ENCODE peak calls at places on chromosome 16, in eight cellular contexts. One of them, this sample, is unnamed.

GRCh38 chr16:27491894-27492587 is 57.7 kb downstream of the GTF3C1 start:
- DNase-seq in IMR-90: no peak
- DNase-seq in A549: no peak
- DNase-seq in body of pancreas: no peak
- DNase-seq in CD8-positive, alpha-beta T cell: no peak
- DNase-seq in AG04450: no peak
- DNase-seq in sigmoid colon: no peak
- DNase-seq in mesendoderm: peak; percentile 63
- DNase-seq in this sample: no peak

GRCh38 chr16:27318399-27319256 is 4.9 kb downstream of the IL4R start:
- DNase-seq in AG04450: no peak
- DNase-seq in sigmoid colon: peak; percentile 77
- DNase-seq in mesendoderm: peak; percentile 36
- DNase-seq in IMR-90: peak; percentile 48
- DNase-seq in body of pancreas: no peak
- DNase-seq in CD8-positive, alpha-beta T cell: peak; percentile 33
- DNase-seq in A549: no peak
- DNase-seq in this sample: no peak

GRCh38 chr16:1981972-1982574 is 804 bp upstream of the NOXO1 start:
- DNase-seq in body of pancreas: peak; percentile 49
- DNase-seq in CD8-positive, alpha-beta T cell: no peak
- DNase-seq in A549: no peak
- DNase-seq in IMR-90: no peak
- DNase-seq in mesendoderm: no peak
- DNase-seq in AG04450: no peak
- DNase-seq in sigmoid colon: no peak
- DNase-seq in this sample: peak; percentile 57

GRCh38 chr16:383326-384020 is 1.7 kb upstream of the PGAP6 start:
- DNase-seq in mesendoderm: peak; percentile 80
- DNase-seq in body of pancreas: peak; percentile 82
- DNase-seq in CD8-positive, alpha-beta T cell: no peak
- DNase-seq in A549: no peak
- DNase-seq in AG04450: no peak
- DNase-seq in sigmoid colon: no peak
- DNase-seq in IMR-90: no peak
- DNase-seq in this sample: no peak

GRCh38 chr16:55003916-55004315 is 73.3 kb downstream of the IRX5 start:
- DNase-seq in sigmoid colon: no peak
- DNase-seq in body of pancreas: no peak
- DNase-seq in AG04450: no peak
- DNase-seq in CD8-positive, alpha-beta T cell: no peak
- DNase-seq in IMR-90: no peak
- DNase-seq in mesendoderm: no peak
- DNase-seq in A549: no peak
- DNase-seq in this sample: no peak

GRCh38 chr16:57723170-57723569 is 12.4 kb upstream of the KATNB1 start:
- DNase-seq in CD8-positive, alpha-beta T cell: no peak
- DNase-seq in AG04450: no peak
- DNase-seq in body of pancreas: no peak
- DNase-seq in mesendoderm: peak; percentile 61
- DNase-seq in sigmoid colon: no peak
- DNase-seq in IMR-90: no peak
- DNase-seq in A549: no peak
- DNase-seq in this sample: peak; percentile 36

GRCh38 chr16:11128211-11129123 is 127.5 kb downstream of the SOCS1 start:
- DNase-seq in CD8-positive, alpha-beta T cell: no peak
- DNase-seq in A549: no peak
- DNase-seq in AG04450: no peak
- DNase-seq in mesendoderm: no peak
- DNase-seq in IMR-90: peak; percentile 79
- DNase-seq in sigmoid colon: peak; percentile 70
- DNase-seq in body of pancreas: no peak
- DNase-seq in this sample: no peak

GRCh38 chr16:10954903-10955302 is 10.5 kb downstream of the CLEC16A start:
- DNase-seq in CD8-positive, alpha-beta T cell: no peak
- DNase-seq in body of pancreas: no peak
- DNase-seq in AG04450: no peak
- DNase-seq in mesendoderm: no peak
- DNase-seq in A549: no peak
- DNase-seq in sigmoid colon: no peak
- DNase-seq in IMR-90: no peak
- DNase-seq in this sample: no peak

GRCh38 chr16:73193464-73193863 is 145.5 kb upstream of the ZFHX3 start:
- DNase-seq in body of pancreas: no peak
- DNase-seq in A549: no peak
- DNase-seq in mesendoderm: no peak
- DNase-seq in AG04450: no peak
- DNase-seq in sigmoid colon: no peak
- DNase-seq in CD8-positive, alpha-beta T cell: no peak
- DNase-seq in IMR-90: no peak
- DNase-seq in this sample: no peak

GRCh38 chr16:57253410-57253927 is 8.4 kb downstream of the ARL2BP start:
- DNase-seq in body of pancreas: no peak
- DNase-seq in CD8-positive, alpha-beta T cell: no peak
- DNase-seq in sigmoid colon: no peak
- DNase-seq in IMR-90: no peak
- DNase-seq in mesendoderm: no peak
- DNase-seq in A549: no peak
- DNase-seq in AG04450: no peak
- DNase-seq in this sample: no peak

GRCh38 chr16:72195609-72196008 is 23.7 kb upstream of the PMFBP1 start:
- DNase-seq in CD8-positive, alpha-beta T cell: no peak
- DNase-seq in IMR-90: no peak
- DNase-seq in mesendoderm: peak; percentile 47
- DNase-seq in sigmoid colon: no peak
- DNase-seq in body of pancreas: no peak
- DNase-seq in AG04450: no peak
- DNase-seq in A549: no peak
- DNase-seq in this sample: no peak

GRCh38 chr16:3874794-3875692 is 5.5 kb downstream of the CREBBP start:
- DNase-seq in sigmoid colon: no peak
- DNase-seq in CD8-positive, alpha-beta T cell: no peak
- DNase-seq in AG04450: no peak
- DNase-seq in mesendoderm: no peak
- DNase-seq in IMR-90: no peak
- DNase-seq in body of pancreas: no peak
- DNase-seq in A549: no peak
- DNase-seq in this sample: no peak

GRCh38 chr16:3874242-3874641 is 6.3 kb downstream of the CREBBP start:
- DNase-seq in A549: no peak
- DNase-seq in body of pancreas: peak; percentile 29
- DNase-seq in CD8-positive, alpha-beta T cell: no peak
- DNase-seq in AG04450: no peak
- DNase-seq in mesendoderm: no peak
- DNase-seq in IMR-90: no peak
- DNase-seq in sigmoid colon: no peak
- DNase-seq in this sample: no peak

GRCh38 chr16:3876695-3877094 is 3.8 kb downstream of the CREBBP start:
- DNase-seq in mesendoderm: no peak
- DNase-seq in sigmoid colon: no peak
- DNase-seq in body of pancreas: no peak
- DNase-seq in CD8-positive, alpha-beta T cell: no peak
- DNase-seq in A549: no peak
- DNase-seq in AG04450: no peak
- DNase-seq in IMR-90: peak; percentile 63
- DNase-seq in this sample: no peak

GRCh38 chr16:3878610-3879009 is 1.9 kb downstream of the CREBBP start:
- DNase-seq in body of pancreas: no peak
- DNase-seq in sigmoid colon: no peak
- DNase-seq in CD8-positive, alpha-beta T cell: no peak
- DNase-seq in mesendoderm: no peak
- DNase-seq in A549: no peak
- DNase-seq in IMR-90: peak; percentile 38
- DNase-seq in AG04450: no peak
- DNase-seq in this sample: no peak

GRCh38 chr16:3876160-3876559 is 4.4 kb downstream of the CREBBP start:
- DNase-seq in body of pancreas: no peak
- DNase-seq in A549: no peak
- DNase-seq in AG04450: no peak
- DNase-seq in CD8-positive, alpha-beta T cell: no peak
- DNase-seq in sigmoid colon: no peak
- DNase-seq in mesendoderm: no peak
- DNase-seq in IMR-90: no peak
- DNase-seq in this sample: no peak
- H3K4me3 ChIP-seq in body of pancreas: no peak overlapping the region
- H3K4me3 ChIP-seq in A549: no peak overlapping the region
- H3K4me3 ChIP-seq in AG04450: no peak overlapping the region
- H3K4me3 ChIP-seq in CD8-positive, alpha-beta T cell: no peak overlapping the region
- H3K4me3 ChIP-seq in sigmoid colon: no peak overlapping the region
- H3K4me3 ChIP-seq in mesendoderm: no peak overlapping the region
- H3K4me3 ChIP-seq in IMR-90: no peak overlapping the region
- H3K4me3 ChIP-seq in this sample: no peak overlapping the region

GRCh38 chr16:87499189-87499486 is 6.3 kb upstream of the ZCCHC14 start:
- DNase-seq in IMR-90: peak; percentile 82
- DNase-seq in body of pancreas: no peak
- DNase-seq in sigmoid colon: no peak
- DNase-seq in AG04450: peak; percentile 56
- DNase-seq in A549: no peak
- DNase-seq in mesendoderm: no peak
- DNase-seq in CD8-positive, alpha-beta T cell: no peak
- DNase-seq in this sample: no peak
- H3K27ac ChIP-seq in IMR-90: no peak overlapping the region
- H3K27ac ChIP-seq in body of pancreas: no peak overlapping the region
- H3K27ac ChIP-seq in sigmoid colon: no peak overlapping the region
- H3K27ac ChIP-seq in AG04450: peak overlapping the region; percentile 31
- H3K27ac ChIP-seq in A549: no peak overlapping the region
- H3K27ac ChIP-seq in mesendoderm: no peak overlapping the region
- H3K27ac ChIP-seq in CD8-positive, alpha-beta T cell: no peak overlapping the region
- H3K27ac ChIP-seq in this sample: no peak overlapping the region

GRCh38 chr16:86635181-86635580 is 56.8 kb downstream of the FOXL1 start:
- DNase-seq in AG04450: no peak
- DNase-seq in sigmoid colon: no peak
- DNase-seq in IMR-90: no peak
- DNase-seq in body of pancreas: no peak
- DNase-seq in mesendoderm: no peak
- DNase-seq in CD8-positive, alpha-beta T cell: no peak
- DNase-seq in A549: no peak
- DNase-seq in this sample: no peak
- H3K4me3 ChIP-seq in AG04450: no peak overlapping the region
- H3K4me3 ChIP-seq in sigmoid colon: no peak overlapping the region
- H3K4me3 ChIP-seq in IMR-90: no peak overlapping the region
- H3K4me3 ChIP-seq in body of pancreas: no peak overlapping the region
- H3K4me3 ChIP-seq in mesendoderm: no peak overlapping the region
- H3K4me3 ChIP-seq in CD8-positive, alpha-beta T cell: no peak overlapping the region
- H3K4me3 ChIP-seq in A549: no peak overlapping the region
- H3K4me3 ChIP-seq in this sample: no peak overlapping the region

GRCh38 chr16:31141489-31142108 is 6.1 kb upstream of the PRSS8 start:
- DNase-seq in AG04450: no peak
- DNase-seq in mesendoderm: no peak
- DNase-seq in CD8-positive, alpha-beta T cell: no peak
- DNase-seq in A549: no peak
- DNase-seq in body of pancreas: no peak
- DNase-seq in IMR-90: peak; percentile 84
- DNase-seq in sigmoid colon: peak; percentile 77
- DNase-seq in this sample: no peak
- H3K27ac ChIP-seq in AG04450: peak overlapping the region; percentile 84
- H3K27ac ChIP-seq in mesendoderm: peak overlapping the region; percentile 60
- H3K27ac ChIP-seq in CD8-positive, alpha-beta T cell: no peak overlapping the region
- H3K27ac ChIP-seq in A549: peak overlapping the region; percentile 84
- H3K27ac ChIP-seq in body of pancreas: peak overlapping the region; percentile 91
- H3K27ac ChIP-seq in IMR-90: peak overlapping the region; percentile 74
- H3K27ac ChIP-seq in sigmoid colon: peak overlapping the region; percentile 83
- H3K27ac ChIP-seq in this sample: peak overlapping the region; percentile 74

This sample was measured in WERI-Rb-1.